ENCODE peak calls at places on chromosome 2, in five cellular contexts. V, M, X, T and R are unnamed samples.

GRCh38 chr2:127636248-127637235 is 9.4 kb upstream of the GPR17 start:
- DNase-seq in V (no peak), M (peak; percentile 29), X (no peak), T (no peak), R (no peak)

GRCh38 chr2:121099329-121100318 is 185.4 kb downstream of the TFCP2L1 start:
- DNase-seq in V (peak; percentile 60), M (no peak), X (no peak), T (no peak), R (no peak)

GRCh38 chr2:20106746-20107145 is 55.3 kb upstream of the LAPTM4A start:
- DNase-seq in V (no peak), M (no peak), X (no peak), T (peak; percentile 21), R (no peak)

GRCh38 chr2:119704670-119705120 is 25.7 kb downstream of the TMEM177 start:
- DNase-seq in V (no peak), M (no peak), X (peak; percentile 67), T (no peak), R (no peak)

GRCh38 chr2:57542081-57542480 is 504.5 kb upstream of the VRK2 start:
- DNase-seq in V (no peak), M (no peak), X (no peak), T (no peak), R (no peak)

GRCh38 chr2:157269060-157269459 is 11.6 kb downstream of the GALNT5 start:
- DNase-seq in V (no peak), M (no peak), X (no peak), T (no peak), R (no peak)

GRCh38 chr2:217409939-217410820 is 550.3 kb upstream of the TNP1 start:
- DNase-seq in V (no peak), M (no peak), X (no peak), T (no peak), R (no peak)

GRCh38 chr2:201470821-201471731 is 19.5 kb downstream of the STRADB start:
- DNase-seq in V (no peak), M (no peak), X (no peak), T (no peak), R (no peak)

GRCh38 chr2:106065268-106065982 is 128.7 kb downstream of the UXS1 start:
- DNase-seq in V (no peak), M (no peak), X (no peak), T (no peak), R (no peak)

GRCh38 chr2:37672104-37672869 is 845 bp upstream of the CDC42EP3 start:
- DNase-seq in V (peak; percentile 91), M (peak; percentile 58), X (no peak), T (peak; percentile 91), R (peak; percentile 34)

GRCh38 chr2:79393806-79394484 is 118.9 kb upstream of the CTNNA2 start:
- DNase-seq in V (no peak), M (no peak), X (no peak), T (no peak), R (peak; percentile 96)

GRCh38 chr2:202831241-202831997 is 40.1 kb downstream of the ICA1L start:
- DNase-seq in V (peak; percentile 52), M (peak; percentile 28), X (peak; percentile 61), T (no peak), R (peak; percentile 79)

GRCh38 chr2:37652199-37652640 is 19.2 kb downstream of the CDC42EP3 start:
- DNase-seq in V (peak; percentile 84), M (no peak), X (no peak), T (no peak), R (no peak)

GRCh38 chr2:141207042-141207398 is 923.8 kb downstream of the LRP1B start:
- DNase-seq in V (no peak), M (no peak), X (no peak), T (no peak), R (no peak)

GRCh38 chr2:19104503-19104902 is 253.9 kb downstream of the OSR1 start:
- DNase-seq in V (no peak), M (no peak), X (no peak), T (no peak), R (peak; percentile 10)

GRCh38 chr2:191899442-191899841 is 52.6 kb upstream of the CAVIN2 start:
- DNase-seq in V (no peak), M (no peak), X (no peak), T (no peak), R (no peak)

GRCh38 chr2:120693121-120693520 is 42.5 kb upstream of the GLI2 start:
- DNase-seq in V (no peak), M (no peak), X (no peak), T (no peak), R (no peak)

GRCh38 chr2:177302552-177302951 is 38.0 kb upstream of the NFE2L2 start:
- DNase-seq in V (no peak), M (no peak), X (no peak), T (no peak), R (no peak)

GRCh38 chr2:165635532-165635931 is 158.5 kb downstream of the GALNT3 start:
- DNase-seq in V (no peak), M (no peak), X (no peak), T (no peak), R (no peak)

GRCh38 chr2:114661926-114662670 is 219.7 kb downstream of the DPP10 start:
- DNase-seq in V (no peak), M (no peak), X (no peak), T (no peak), R (no peak)

GRCh38 chr2:172091626-172092566 is 6.6 kb downstream of the DLX1 start:
- DNase-seq in V (no peak), M (no peak), X (no peak), T (no peak), R (no peak)

GRCh38 chr2:76558157-76558556 is 847.4 kb upstream of the GCFC2 start:
- DNase-seq in V (no peak), M (no peak), X (no peak), T (no peak), R (no peak)

GRCh38 chr2:55047677-55048299 is 2.5 kb downstream of the RTN4 start:
- DNase-seq in V (no peak), M (no peak), X (no peak), T (no peak), R (peak; percentile 71)

GRCh38 chr2:3041841-3042600 is 335.6 kb downstream of the EIPR1 start:
- DNase-seq in V (no peak), M (no peak), X (no peak), T (no peak), R (no peak)

GRCh38 chr2:24107336-24107735 is 15.8 kb downstream of the PFN4 start:
- DNase-seq in V (no peak), M (no peak), X (no peak), T (no peak), R (no peak)

GRCh38 chr2:32553829-32554432 is 73.9 kb upstream of the TTC27 start:
- DNase-seq in V (peak; percentile 54), M (peak; percentile 43), X (peak; percentile 19), T (no peak), R (peak; percentile 43)
- TF ChIP-seq HDAC2 in V (no peak), M (no peak), X (no peak), T (no peak), R (no peak)

DNA sequence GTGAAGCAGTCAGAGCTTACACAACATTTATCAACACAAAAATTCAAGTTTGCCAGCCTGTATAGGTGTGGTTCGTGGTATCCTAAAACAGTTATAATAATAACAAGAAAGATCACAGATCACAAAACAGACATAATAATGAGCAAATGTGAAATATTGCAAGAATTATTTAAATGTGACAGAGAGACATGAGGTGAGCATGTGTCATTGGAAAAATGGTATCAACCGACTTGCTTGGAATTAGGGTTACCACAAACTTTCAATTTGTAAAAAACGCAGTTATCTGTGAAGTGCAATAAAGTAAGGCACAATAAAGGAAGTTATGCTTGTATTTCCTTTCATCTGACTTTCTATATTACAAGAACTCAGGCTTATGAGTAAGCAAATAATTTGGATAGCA is 116.8 kb downstream of the IKZF2 start:
- DNase-seq in V (no peak), M (no peak), X (no peak), T (no peak), R (no peak)
- TF ChIP-seq HDAC2 in V (no peak), M (no peak), X (no peak), T (no peak), R (no peak)

GRCh38 chr2:237721828-237722227 is 76.8 kb upstream of the RBM44 start:
- DNase-seq in V (no peak), M (no peak), X (no peak), T (no peak), R (no peak)
- TF ChIP-seq HDAC2 in V (no peak), M (no peak), X (no peak), T (no peak), R (no peak)

DNA sequence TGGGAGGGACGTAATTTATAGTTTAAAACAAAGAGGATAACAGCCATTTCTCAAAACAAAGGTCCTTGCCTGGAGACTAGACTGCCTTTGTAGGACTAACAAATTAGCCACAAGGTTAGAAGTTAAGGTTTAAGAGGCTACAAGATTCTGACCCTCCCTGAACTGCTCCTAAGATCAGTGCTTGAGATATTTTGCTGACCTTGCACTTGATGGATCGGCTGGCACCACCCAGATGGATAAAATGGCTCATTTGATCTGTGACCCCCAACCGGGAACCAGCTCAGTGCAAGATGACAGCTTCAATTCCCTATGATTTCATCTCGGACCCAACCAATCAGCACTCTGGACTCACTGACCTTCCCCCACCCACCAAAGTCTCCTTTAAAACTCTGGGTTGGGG is 3.7 kb upstream of the STARD7 start:
- DNase-seq in V (no peak), M (no peak), X (no peak), T (no peak), R (no peak)
- TF ChIP-seq HDAC2 in V (no peak), M (no peak), X (no peak), T (no peak), R (no peak)

DNA sequence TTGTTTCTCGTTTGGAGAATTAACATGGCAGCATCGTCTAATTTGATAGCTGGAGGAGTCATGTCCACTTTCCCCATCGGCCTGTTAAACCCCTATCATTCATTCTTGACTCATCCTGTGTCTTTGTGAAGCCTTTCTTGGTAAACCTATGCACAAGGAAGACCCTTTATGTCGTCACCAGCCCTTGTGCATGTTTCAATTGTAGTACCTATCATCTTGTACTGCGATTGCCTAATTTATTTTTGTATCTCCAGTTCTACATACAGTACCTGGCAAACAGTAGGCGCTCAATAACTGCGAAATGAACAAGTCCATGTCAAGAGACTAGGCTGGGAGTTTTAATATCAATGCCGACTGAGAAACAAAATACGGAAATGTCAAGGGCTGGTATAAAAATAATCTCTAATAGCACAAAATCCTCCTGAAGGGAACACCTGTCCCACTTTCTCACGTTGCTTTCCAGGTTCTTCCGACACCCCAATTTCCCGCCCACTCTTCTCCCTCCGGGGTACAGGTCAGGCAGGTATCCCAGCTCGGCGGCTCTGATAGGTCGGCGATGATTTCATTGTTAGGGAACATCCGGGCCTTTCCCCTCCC is 1.3 kb upstream of the PPM1B start:
- DNase-seq in V (peak; percentile 20), M (no peak), X (no peak), T (no peak), R (no peak)
- TF ChIP-seq HDAC2 in V (no peak), M (no peak), X (no peak), T (no peak), R (no peak)

DNA sequence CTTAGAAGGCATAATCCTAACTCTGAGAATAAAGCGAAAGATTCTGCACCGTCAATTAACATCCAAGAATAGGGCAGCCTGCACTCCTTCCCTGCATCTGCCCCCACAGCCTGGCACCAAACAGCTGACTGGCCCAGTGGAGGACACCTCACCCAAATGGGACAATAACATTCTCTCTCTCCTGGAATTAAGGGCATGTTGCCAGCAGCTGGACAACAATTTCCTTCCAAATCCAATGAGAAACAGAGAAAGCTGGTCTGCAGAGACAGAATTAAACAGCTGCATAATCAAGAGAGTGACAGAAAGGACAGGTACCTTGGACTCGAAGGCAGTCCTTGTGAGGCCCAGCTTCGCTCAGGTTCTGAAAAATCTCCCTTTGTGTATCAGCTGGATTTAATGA is 15.0 kb downstream of the COX7A2L start:
- DNase-seq in V (no peak), M (no peak), X (no peak), T (no peak), R (no peak)
- TF ChIP-seq HDAC2 in V (no peak), M (no peak), X (no peak), T (no peak), R (no peak)